ENCODE peak calls at places on chromosomes 5 and 9, in four cellular contexts. H is smooth muscle cell of the brain vasculature; L is activated CD8-positive, alpha-beta memory T cell treated with anti-CD3 and anti-CD28 coated beads, Interleukin-2, amount 10 ng/mL, durations not matched to agents 7 days and 5 days; N is GM12892. T is an unnamed sample.

GRCh38 chr5:75052461-75053285 is at the start of gene GCNT4:
- DNase-seq in H (no peak), L (peak; percentile 51), N (peak; percentile 21), T (no peak)

GRCh38 chr9:109286571-109286977 is 34.3 kb downstream of the EPB41L4B start:
- DNase-seq in H (no peak), L (no peak), N (no peak), T (no peak)

GRCh38 chr5:142881727-142882126 is 111.5 kb downstream of the ARHGAP26 start:
- DNase-seq in H (no peak), L (no peak), N (no peak), T (no peak)

GRCh38 chr9:25350011-25350410 is 328.2 kb downstream of the TUSC1 start:
- DNase-seq in H (no peak), L (no peak), N (no peak), T (no peak)

GRCh38 chr5:151257731-151258715 is 5.0 kb downstream of the GM2A start:
- DNase-seq in H (no peak), L (no peak), N (no peak), T (no peak)

GRCh38 chr5:34511481-34511880 is 144.6 kb upstream of the RAI14 start:
- DNase-seq in H (no peak), L (no peak), N (no peak), T (no peak)

GRCh38 chr9:131012396-131012917 is 3.5 kb downstream of the LAMC3 start:
- DNase-seq in H (no peak), L (no peak), N (no peak), T (no peak)

GRCh38 chr9:89811896-89812450 is 207.2 kb downstream of the GADD45G start:
- DNase-seq in H (no peak), L (no peak), N (no peak), T (peak; percentile 32)

GRCh38 chr5:26610581-26610980 is 427.8 kb downstream of the CDH9 start:
- DNase-seq in H (no peak), L (no peak), N (no peak), T (no peak)

GRCh38 chr9:122814545-122814944 is 13.8 kb downstream of the PDCL start:
- DNase-seq in H (no peak), L (no peak), N (no peak), T (no peak)

GRCh38 chr9:99197124-99197630 is 24.6 kb downstream of the ALG2 start:
- DNase-seq in H (no peak), L (no peak), N (no peak), T (no peak)

GRCh38 chr5:3024541-3024940 is 273.1 kb upstream of the IRX2 start:
- DNase-seq in H (no peak), L (no peak), N (no peak), T (no peak)

GRCh38 chr5:181186902-181187499 is 18.0 kb downstream of the TRIM7 start:
- DNase-seq in H (no peak), L (no peak), N (no peak), T (no peak)

GRCh38 chr5:154758977-154759376 is 3.8 kb downstream of the LARP1 start:
- DNase-seq in H (no peak), L (no peak), N (no peak), T (no peak)

GRCh38 chr5:135229679-135230132 is 169.3 kb downstream of the MACROH2A1 start:
- DNase-seq in H (no peak), L (no peak), N (no peak), T (no peak)

GRCh38 chr5:10591946-10592345 is 28.1 kb downstream of the ANKRD33B start:
- DNase-seq in H (no peak), L (no peak), N (no peak), T (no peak)

GRCh38 chr5:138077064-138077696 is 6.7 kb upstream of the WNT8A start:
- DNase-seq in H (peak; percentile 37), L (peak; percentile 61), N (no peak), T (no peak)

GRCh38 chr9:132849168-132849831 is 28.8 kb downstream of the AK8 start:
- DNase-seq in H (no peak), L (no peak), N (no peak), T (no peak)

GRCh38 chr5:32312194-32312681 is 501 bp downstream of the MTMR12 start:
- DNase-seq in H (no peak), L (peak; percentile 71), N (peak; percentile 47), T (no peak)

GRCh38 chr9:21205204-21205603 is 1.7 kb downstream of the IFNA10 start:
- DNase-seq in H (no peak), L (no peak), N (no peak), T (no peak)

GRCh38 chr9:138098908-138099791 is 221.6 kb downstream of the CACNA1B start:
- DNase-seq in H (no peak), L (peak; percentile 21), N (no peak), T (peak; percentile 65)

GRCh38 chr5:135207866-135208265 is 173.8 kb upstream of the PITX1 start:
- DNase-seq in H (no peak), L (no peak), N (no peak), T (no peak)

GRCh38 chr5:175696139-175696854 is 38.4 kb downstream of the HRH2 start:
- DNase-seq in H (no peak), L (peak; percentile 80), N (peak; percentile 36), T (no peak)

GRCh38 chr5:133251296-133252132 is 199.7 kb downstream of the HSPA4 start:
- DNase-seq in H (no peak), L (no peak), N (no peak), T (no peak)

GRCh38 chr5:156851880-156852279 is 1.8 kb downstream of the PPP1R2B start:
- DNase-seq in H (no peak), L (no peak), N (no peak), T (no peak)

GRCh38 chr5:119398713-119399492 is 43.1 kb downstream of the TNFAIP8 start:
- DNase-seq in H (no peak), L (no peak), N (no peak), T (no peak)

T was measured in vagina.